ENCODE peak calls at places on chromosomes 13 and 19, in nine cellular contexts. C is mucosa of descending colon, D is tibial nerve, N is ovary, H is left ventricle myocardium inferior, Y is psoas muscle, R is heart right ventricle, Z is lower lobe of right lung, E is fibroblast of lung. G is an unnamed sample. For H3K36me3, the result is how much of the 10 kb centered on the place peaks cover.

GRCh38 chr13:39037410-39037879 is 444 bp downstream of the PROSER1 start:
- DNase-seq in C (no peak), D (no peak), N (no peak), H (no peak), Y (no peak), R (no peak), Z (no peak), E (no peak), G (no peak)

GRCh38 chr13:100347941-100348340 is 240.6 kb downstream of the GGACT start:
- DNase-seq in C (no peak), D (no peak), N (no peak), H (no peak), Y (no peak), R (no peak), Z (no peak), E (peak), G (no peak)

GRCh38 chr19:7831452-7831851 is 1.4 kb downstream of the EVI5L start:
- DNase-seq in C (peak), D (no peak), N (no peak), H (no peak), Y (no peak), R (no peak), Z (no peak), E (peak), G (no peak)

GRCh38 chr19:670609-671075 is 5.5 kb upstream of the FSTL3 start:
- DNase-seq in C (no peak), D (no peak), N (no peak), H (no peak), Y (no peak), R (no peak), Z (no peak), E (no peak), G (no peak)

GRCh38 chr13:113927661-113928581 is 46.0 kb downstream of the C13orf46 start:
- DNase-seq in C (no peak), D (peak), N (peak), H (peak), Y (peak), R (no peak), Z (no peak), E (peak), G (no peak)

GRCh38 chr19:39647918-39648317 is 7.8 kb upstream of the LGALS16 start:
- DNase-seq in C (no peak), D (no peak), N (no peak), H (no peak), Y (no peak), R (no peak), Z (no peak), E (no peak), G (no peak)

GRCh38 chr13:94009696-94010095 is 469.8 kb downstream of the DCT start:
- DNase-seq in C (no peak), D (no peak), N (no peak), H (no peak), Y (no peak), R (no peak), Z (no peak), E (peak), G (no peak)

GRCh38 chr19:4069331-4069959 is 2.7 kb upstream of the ZBTB7A start:
- DNase-seq in C (peak), D (no peak), N (no peak), H (no peak), Y (peak), R (no peak), Z (peak), E (no peak), G (no peak)

GRCh38 chr19:53328967-53329366 is 4.6 kb upstream of the ZNF845 start:
- DNase-seq in C (no peak), D (no peak), N (peak), H (peak), Y (peak), R (peak), Z (peak), E (peak), G (no peak)

GRCh38 chr19:56066152-56067023 is 54.7 kb downstream of the ZNF787 start:
- DNase-seq in C (peak), D (no peak), N (peak), H (peak), Y (peak), R (peak), Z (peak), E (peak), G (no peak)

GRCh38 chr13:102642029-102642428 is 45.2 kb downstream of the TPP2 start:
- DNase-seq in C (no peak), D (no peak), N (no peak), H (no peak), Y (no peak), R (no peak), Z (no peak), E (no peak), G (no peak)

GRCh38 chr13:48496796-48497195 is 36.1 kb downstream of the RCBTB2 start:
- DNase-seq in C (no peak), D (no peak), N (no peak), H (no peak), Y (no peak), R (no peak), Z (no peak), E (no peak), G (no peak)

GRCh38 chr19:34321735-34322134 is 43.3 kb upstream of the GPI start:
- DNase-seq in C (no peak), D (no peak), N (no peak), H (no peak), Y (no peak), R (no peak), Z (no peak), E (no peak), G (no peak)

GRCh38 chr13:106152047-106152446 is 383.4 kb downstream of the EFNB2 start:
- DNase-seq in C (no peak), D (no peak), N (no peak), H (no peak), Y (no peak), R (no peak), Z (no peak), E (no peak), G (no peak)

GRCh38 chr13:51494151-51494550 is 41.3 kb upstream of the INTS6 start:
- DNase-seq in C (no peak), D (no peak), N (no peak), H (no peak), Y (no peak), R (no peak), Z (no peak), E (no peak), G (no peak)

GRCh38 chr13:46543307-46543706 is 9.7 kb upstream of the LRCH1 start:
- DNase-seq in C (no peak), D (no peak), N (no peak), H (no peak), Y (no peak), R (no peak), Z (no peak), E (no peak), G (no peak)

GRCh38 chr13:29523199-29523931 is 72.1 kb downstream of the SLC7A1 start:
- DNase-seq in C (no peak), D (peak), N (peak), H (peak), Y (peak), R (peak), Z (no peak), E (peak), G (peak)

GRCh38 chr19:6482343-6482686 is 728 bp upstream of the DENND1C start:
- DNase-seq in C (no peak), D (no peak), N (no peak), H (no peak), Y (no peak), R (no peak), Z (no peak), E (no peak), G (no peak)

GRCh38 chr19:49643466-49643865 is 1.5 kb downstream of the SCAF1 start:
- DNase-seq in C (no peak), D (no peak), N (no peak), H (no peak), Y (peak), R (no peak), Z (no peak), E (no peak), G (no peak)

GRCh38 chr19:48777139-48777538 is 21.8 kb downstream of the FGF21 start:
- DNase-seq in C (no peak), D (no peak), N (no peak), H (no peak), Y (no peak), R (no peak), Z (no peak), E (no peak), G (no peak)

GRCh38 chr19:3743486-3743885 is 18.0 kb downstream of the APBA3 start:
- DNase-seq in C (no peak), D (no peak), N (no peak), H (no peak), Y (no peak), R (no peak), Z (no peak), E (no peak), G (no peak)

GRCh38 chr13:86960876-86961275 is 710.3 kb upstream of the SLITRK5 start:
- DNase-seq in C (no peak), D (no peak), N (no peak), H (no peak), Y (no peak), R (no peak), Z (no peak), E (peak), G (no peak)

GRCh38 chr13:30829145-30829544 is 76.9 kb upstream of the MEDAG start:
- DNase-seq in C (no peak), D (no peak), N (no peak), H (no peak), Y (no peak), R (no peak), Z (no peak), E (no peak), G (no peak)

GRCh38 chr13:20489185-20489820 is 36.4 kb downstream of the CRYL1 start:
- DNase-seq in C (no peak), D (peak), N (no peak), H (no peak), Y (no peak), R (no peak), Z (no peak), E (peak), G (no peak)

GRCh38 chr19:3162418-3163229 is 15.9 kb upstream of the S1PR4 start:
- DNase-seq in C (no peak), D (no peak), N (no peak), H (no peak), Y (no peak), R (no peak), Z (no peak), E (no peak), G (no peak)

GRCh38 chr19:39738809-39739208 is 980 bp upstream of the CLC start:
- DNase-seq in C (no peak), D (no peak), N (no peak), H (no peak), Y (no peak), R (no peak), Z (no peak), E (no peak), G (no peak)

GRCh38 chr13:45092668-45093067 is 27.6 kb upstream of the GTF2F2 start:
- DNase-seq in C (no peak), D (no peak), N (no peak), H (no peak), Y (no peak), R (no peak), Z (no peak), E (no peak), G (no peak)

GRCh38 chr13:78601886-78602560 is 1.3 kb downstream of the POU4F1 start:
- DNase-seq in C (no peak), D (no peak), N (no peak), H (no peak), Y (no peak), R (no peak), Z (no peak), E (no peak), G (no peak)

GRCh38 chr13:98906746-98907502 is 70.9 kb downstream of the DOCK9 start:
- DNase-seq in C (no peak), D (no peak), N (no peak), H (no peak), Y (no peak), R (no peak), Z (no peak), E (no peak), G (no peak)

GRCh38 chr13:114107686-114108081 is 24.7 kb downstream of the RASA3 start:
- DNase-seq in C (peak), D (no peak), N (peak), H (peak), Y (peak), R (peak), Z (peak), E (peak), G (peak)

GRCh38 chr19:10855879-10856522 is 7.8 kb downstream of the C19orf38 start:
- DNase-seq in C (no peak), D (no peak), N (no peak), H (no peak), Y (no peak), R (no peak), Z (no peak), E (no peak), G (no peak)

GRCh38 chr13:41791056-41791455 is 169.9 kb downstream of the VWA8 start:
- DNase-seq in C (no peak), D (no peak), N (no peak), H (no peak), Y (no peak), R (no peak), Z (no peak), E (no peak), G (no peak)

GRCh38 chr13:77781804-77782203 is 84.3 kb downstream of the SLAIN1 start:
- DNase-seq in C (no peak), D (no peak), N (no peak), H (peak), Y (no peak), R (no peak), Z (no peak), E (no peak), G (no peak)

GRCh38 chr13:88000787-88001186 is 329.6 kb downstream of the SLITRK5 start:
- DNase-seq in C (no peak), D (no peak), N (no peak), H (no peak), Y (no peak), R (no peak), Z (no peak), E (no peak), G (no peak)

DNA sequence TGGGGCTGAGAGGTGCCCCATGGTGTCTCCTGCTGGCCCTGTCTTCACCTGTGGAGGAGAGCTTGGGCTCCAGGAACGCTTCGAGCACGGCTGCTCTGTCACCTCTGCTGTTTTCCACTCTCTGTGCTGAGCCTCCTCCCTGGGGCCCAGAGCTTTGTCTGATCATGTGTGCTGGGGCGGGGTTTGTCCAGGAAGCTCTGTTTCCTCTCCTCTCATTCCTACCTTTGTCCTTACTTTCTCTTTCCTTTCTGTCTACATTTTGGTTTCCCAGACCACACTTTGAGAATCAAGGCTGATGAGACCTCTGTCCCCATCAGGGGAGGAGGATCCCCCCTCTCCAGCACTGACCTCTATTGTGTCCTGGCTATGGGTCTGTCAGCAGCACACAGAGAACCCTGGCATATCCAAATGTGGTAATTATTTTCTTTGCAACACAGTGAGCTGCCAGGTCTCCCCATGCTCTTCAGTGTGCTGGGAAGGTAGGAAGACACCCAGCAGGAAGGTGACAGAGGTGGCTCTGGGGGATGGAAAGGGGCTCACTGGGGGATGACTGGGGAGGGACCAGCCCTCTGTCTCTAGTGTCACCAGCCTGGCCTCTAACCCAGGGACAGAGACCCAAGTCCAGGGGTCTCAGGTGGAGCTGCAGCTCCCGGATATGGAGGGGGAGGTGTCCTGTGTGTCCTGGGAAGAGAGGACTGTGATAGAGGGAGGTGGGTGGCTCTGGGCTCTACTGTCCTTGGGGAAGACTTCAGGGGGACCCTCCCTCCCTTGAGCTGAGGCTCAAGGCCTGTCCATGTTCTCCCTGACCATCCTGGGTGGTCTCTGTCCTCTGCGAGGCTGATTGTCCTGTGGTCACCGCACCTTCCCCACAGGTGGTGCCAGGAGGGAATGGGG is at the start of gene CEACAM1:
- DNase-seq in C (peak), D (no peak), N (no peak), H (no peak), Y (no peak), R (peak), Z (peak), E (no peak), G (peak)
- H3K4me3 ChIP-seq in C (peak), D (no peak), N (no peak), H (peak), Y (peak), R (peak), Z (peak), E (no peak), G (peak)

DNA sequence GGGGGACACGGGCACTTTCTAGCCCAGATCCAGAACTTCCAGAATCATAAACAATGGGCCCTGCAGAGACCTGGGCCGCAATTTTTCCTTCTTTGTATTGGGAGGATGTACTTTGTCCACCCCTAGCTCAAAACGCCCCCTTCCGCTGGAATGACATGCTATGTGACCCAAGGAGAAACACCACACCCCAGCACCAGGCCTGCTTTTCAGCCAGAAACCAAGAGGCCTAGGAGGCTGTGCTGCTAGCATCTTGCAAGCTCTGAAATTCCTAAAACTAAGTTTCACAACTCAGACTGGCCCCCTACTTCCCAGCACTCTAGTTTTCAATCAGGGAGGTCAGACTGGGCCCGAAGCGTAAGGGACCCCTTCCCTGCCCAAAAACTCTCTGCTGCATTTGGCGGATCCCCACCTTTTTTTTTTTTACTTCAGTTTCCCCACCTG is 538 bp downstream of the LSM4 start:
- DNase-seq in C (peak), D (no peak), N (no peak), H (peak), Y (no peak), R (no peak), Z (peak), E (peak), G (no peak)
- TF ChIP-seq CTCF in C (no peak), D (no peak), N (no peak), H (no peak), Y (no peak), R (no peak), Z (peak), E (peak), G (no peak)

GRCh38 chr13:37009692-37010091 is 9.1 kb downstream of the EXOSC8 start:
- DNase-seq in C (no peak), D (no peak), N (no peak), H (no peak), Y (no peak), R (no peak), Z (no peak), E (no peak), G (no peak)

GRCh38 chr13:37010424-37010823 is 9.8 kb downstream of the EXOSC8 start:
- DNase-seq in C (no peak), D (no peak), N (no peak), H (no peak), Y (no peak), R (no peak), Z (no peak), E (no peak), G (no peak)

GRCh38 chr13:37014609-37015008 is 14.0 kb downstream of the EXOSC8 start:
- DNase-seq in C (no peak), D (no peak), N (no peak), H (no peak), Y (no peak), R (no peak), Z (no peak), E (peak), G (no peak)

GRCh38 chr13:37011788-37012187 is 11.2 kb downstream of the EXOSC8 start:
- DNase-seq in C (no peak), D (no peak), N (no peak), H (no peak), Y (no peak), R (no peak), Z (no peak), E (no peak), G (no peak)

DNA sequence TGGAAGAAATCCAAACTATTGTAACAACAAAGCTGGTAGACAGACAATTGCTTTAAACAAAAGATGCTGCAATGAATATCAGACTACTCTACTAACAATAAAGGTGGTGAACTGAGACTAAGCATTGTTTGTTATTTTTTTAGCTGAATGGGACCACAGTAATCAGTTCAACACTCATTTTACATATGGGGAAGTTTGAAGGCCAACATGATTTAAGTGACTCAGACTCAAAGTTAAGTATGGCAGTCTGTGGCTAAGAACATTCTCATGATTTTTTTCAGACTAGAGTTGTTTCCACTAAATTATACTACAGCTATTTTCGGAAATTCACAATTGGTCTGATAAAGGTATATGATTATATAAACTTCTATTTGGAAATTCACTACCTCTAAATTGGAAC is 10.4 kb downstream of the EXOSC8 start:
- DNase-seq in C (no peak), D (no peak), N (no peak), H (no peak), Y (no peak), R (no peak), Z (no peak), E (no peak), G (no peak)
- H3K36me3 ChIP-seq in C (under half), D (under half), N (under half), H (half or more), Y (half or more), R (half or more), Z (half or more), E (under half), G (half or more)

GRCh38 chr19:42327381-42327780 is 1.9 kb downstream of the MEGF8 start:
- DNase-seq in C (no peak), D (no peak), N (no peak), H (no peak), Y (no peak), R (no peak), Z (no peak), E (no peak), G (no peak)
- H3K4me3 ChIP-seq in C (no peak), D (no peak), N (no peak), H (no peak), Y (peak), R (no peak), Z (no peak), E (no peak), G (no peak)

G was measured in right atrium auricular region.